ENCODE peak calls at places on chromosomes 16 and 17, in seven cellular contexts. O, N, Q, A, B, Z and F are unnamed samples.

GRCh38 chr16:20851601-20852000 is 45.3 kb downstream of the REXO5 start:
- DNase-seq in Q (peak), N (peak), O (peak), B (peak), Z (no peak), A (peak), F (peak)

GRCh38 chr17:27290916-27291598 is 2.9 kb upstream of the WSB1 start:
- DNase-seq in N (no peak), O (no peak), A (no peak), Q (no peak), Z (no peak), B (no peak), F (no peak)

GRCh38 chr17:29138991-29139682 is 41.1 kb downstream of the MYO18A start:
- DNase-seq in Q (no peak), O (peak), B (no peak), A (no peak), N (no peak), Z (peak), F (no peak)

GRCh38 chr17:32267690-32268205 is 2.1 kb downstream of the RHBDL3 start:
- DNase-seq in A (no peak), Q (peak), Z (no peak), N (no peak), O (peak), B (no peak), F (no peak)

GRCh38 chr17:50258647-50259483 is 15.4 kb upstream of the TMEM92 start:
- DNase-seq in B (peak), Q (no peak), O (no peak), Z (no peak), A (no peak), N (peak), F (peak)

GRCh38 chr17:73639322-73639721 is 4.9 kb downstream of the SDK2 start:
- DNase-seq in O (no peak), Z (no peak), Q (no peak), N (no peak), B (peak), A (no peak), F (no peak)

GRCh38 chr17:40191237-40192208 is 14.3 kb downstream of the RAPGEFL1 start:
- DNase-seq in A (peak), O (peak), Q (peak), N (peak), B (peak), Z (peak), F (peak)

GRCh38 chr17:38798614-38799500 is 499 bp downstream of the PIP4K2B start:
- DNase-seq in Q (no peak), N (peak), O (peak), Z (peak), A (peak), B (peak), F (peak)

GRCh38 chr16:19410435-19411153 is 7.1 kb upstream of the TMC5 start:
- DNase-seq in A (no peak), B (no peak), O (peak), Z (peak), N (no peak), Q (no peak), F (no peak)

DNA sequence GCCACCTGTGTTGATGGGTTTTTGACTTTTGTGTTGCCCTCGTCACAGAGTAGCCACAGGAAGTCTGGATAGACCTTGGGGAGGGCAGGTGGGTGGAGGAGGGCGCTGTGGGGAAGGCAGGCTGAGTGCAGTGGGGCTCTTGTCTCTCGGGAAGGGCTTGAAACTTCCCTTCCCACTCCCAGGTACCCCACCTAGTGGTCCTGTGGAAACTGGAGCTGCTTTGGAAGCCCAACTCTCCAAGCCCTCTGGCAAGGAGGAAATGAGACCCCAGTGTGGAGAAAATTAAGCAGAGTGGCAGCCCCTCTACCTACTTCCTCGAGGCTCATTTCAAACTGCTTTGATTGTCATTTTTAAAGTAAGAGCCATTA is 9.2 kb downstream of the CA5A start:
- DNase-seq in Z (no peak), N (no peak), A (no peak), B (no peak), Q (no peak), O (no peak), F (no peak)
- TF ChIP-seq CTCF in Z (no peak), N (peak), A (peak), B (no peak), Q (no peak), O (no peak), F (no peak)

GRCh38 chr16:84735846-84736586 is 36.2 kb downstream of the USP10 start:
- DNase-seq in B (peak), O (peak), Q (no peak), N (no peak), Z (no peak), A (no peak), F (no peak)
- TF ChIP-seq CTCF in B (no peak), O (peak), Q (no peak), N (peak), Z (no peak), A (peak), F (no peak)

GRCh38 chr17:19759934-19760530 is 11.9 kb upstream of the ALDH3A1 start:
- DNase-seq in N (no peak), Q (no peak), B (no peak), A (no peak), Z (no peak), O (no peak), F (no peak)

GRCh38 chr17:19766016-19766415 is 17.9 kb upstream of the ALDH3A1 start:
- DNase-seq in Z (no peak), N (no peak), B (no peak), Q (no peak), O (no peak), A (no peak), F (no peak)

GRCh38 chr17:19763416-19763815 is 15.3 kb upstream of the ALDH3A1 start:
- DNase-seq in Q (no peak), A (no peak), Z (no peak), O (no peak), N (no peak), B (no peak), F (no peak)

GRCh38 chr17:19760781-19761180 is 12.7 kb upstream of the ALDH3A1 start:
- DNase-seq in O (no peak), B (no peak), Z (no peak), A (no peak), Q (no peak), N (no peak), F (no peak)

GRCh38 chr17:19762515-19762961 is 14.4 kb upstream of the ALDH3A1 start:
- DNase-seq in N (peak), A (peak), Z (peak), B (peak), Q (peak), O (peak), F (peak)
- TF ChIP-seq CTCF in N (peak), A (peak), Z (peak), B (peak), Q (peak), O (peak), F (peak)

DNA sequence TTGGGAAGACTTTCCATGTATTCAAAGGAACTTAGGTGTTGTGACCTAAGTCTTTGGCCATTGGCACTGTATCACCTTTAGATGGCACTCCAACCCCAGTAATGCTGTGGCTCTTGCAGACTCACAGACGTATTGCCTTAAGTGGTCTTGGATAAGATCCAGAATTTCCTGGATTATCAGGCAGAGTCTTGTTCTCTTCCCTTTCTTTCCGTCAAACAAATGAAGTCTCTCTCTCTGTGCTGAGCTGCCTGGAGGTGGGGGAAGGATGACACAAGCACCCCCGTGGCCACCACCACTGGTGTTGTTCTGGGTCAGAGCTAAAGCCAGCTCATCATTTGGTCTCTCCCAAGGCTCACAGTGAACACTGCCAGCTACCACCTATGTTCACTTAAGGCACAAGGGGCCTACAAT is 789.9 kb upstream of the KIF2B start:
- DNase-seq in B (peak), O (no peak), A (no peak), Z (peak), Q (peak), N (peak), F (peak)
- TF ChIP-seq CTCF in B (no peak), O (no peak), A (peak), Z (no peak), Q (peak), N (no peak), F (peak)

GRCh38 chr16:67979955-67980678 is at the start of gene DPEP3:
- DNase-seq in O (no peak), Z (no peak), N (no peak), B (no peak), Q (no peak), A (no peak), F (no peak)
- TF ChIP-seq CTCF in O (no peak), Z (no peak), N (peak), B (no peak), Q (peak), A (peak), F (no peak)

GRCh38 chr16:29757950-29758466 is 12.2 kb upstream of the C16orf54 start:
- DNase-seq in Z (no peak), N (peak), Q (no peak), A (peak), O (peak), B (peak), F (peak)
- TF ChIP-seq CTCF in Z (no peak), N (peak), Q (no peak), A (peak), O (no peak), B (peak), F (peak)

GRCh38 chr16:81585785-81586184 is 141.2 kb downstream of the CMIP start:
- DNase-seq in Z (no peak), O (no peak), Q (no peak), B (no peak), A (no peak), N (peak), F (no peak)
- TF ChIP-seq CTCF in Z (no peak), O (peak), Q (peak), B (peak), A (peak), N (peak), F (peak)

GRCh38 chr17:82029990-82030469 is 1.4 kb upstream of the RAC3 start:
- DNase-seq in B (no peak), Q (no peak), O (no peak), A (no peak), Z (no peak), N (no peak), F (no peak)
- TF ChIP-seq CTCF in B (no peak), Q (no peak), O (no peak), A (no peak), Z (no peak), N (no peak), F (no peak)

GRCh38 chr16:66560107-66560506 is 6.1 kb upstream of the CMTM1 start:
- DNase-seq in O (no peak), N (no peak), Q (no peak), A (no peak), B (no peak), Z (no peak), F (no peak)
- TF ChIP-seq CTCF in O (no peak), N (no peak), Q (no peak), A (no peak), B (no peak), Z (no peak), F (no peak)

GRCh38 chr17:19260958-19261357 is 23.8 kb downstream of the EPN2 start:
- DNase-seq in N (peak), B (no peak), Z (no peak), A (no peak), Q (peak), O (no peak), F (no peak)
- TF ChIP-seq CTCF in N (peak), B (no peak), Z (no peak), A (peak), Q (peak), O (no peak), F (peak)